ENCODE peak calls at places on chromosomes 5 and 9, in six cellular contexts. One of them, this sample, is unnamed.

GRCh38 chr5:155844541-155844940 is 482.4 kb upstream of the SGCD start:
- DNase-seq in dorsolateral prefrontal cortex: no peak
- DNase-seq in cardiac muscle cell: no peak
- DNase-seq in pancreas: no peak
- DNase-seq in foreskin fibroblast: no peak
- DNase-seq in K562: no peak
- DNase-seq in this sample: no peak

GRCh38 chr5:33180900-33181299 is 259.9 kb upstream of the TARS1 start:
- DNase-seq in dorsolateral prefrontal cortex: no peak
- DNase-seq in cardiac muscle cell: peak
- DNase-seq in pancreas: no peak
- DNase-seq in foreskin fibroblast: peak
- DNase-seq in K562: no peak
- DNase-seq in this sample: no peak

GRCh38 chr5:124596595-124597388 is 149.6 kb downstream of the ZNF608 start:
- DNase-seq in dorsolateral prefrontal cortex: no peak
- DNase-seq in cardiac muscle cell: no peak
- DNase-seq in pancreas: peak
- DNase-seq in foreskin fibroblast: peak
- DNase-seq in K562: peak
- DNase-seq in this sample: peak

GRCh38 chr9:85212209-85212608 is 529.5 kb downstream of the AGTPBP1 start:
- DNase-seq in dorsolateral prefrontal cortex: no peak
- DNase-seq in cardiac muscle cell: no peak
- DNase-seq in pancreas: no peak
- DNase-seq in foreskin fibroblast: peak
- DNase-seq in K562: no peak
- DNase-seq in this sample: no peak

GRCh38 chr9:93184439-93185221 is 691 bp downstream of the WNK2 start:
- DNase-seq in dorsolateral prefrontal cortex: no peak
- DNase-seq in cardiac muscle cell: peak
- DNase-seq in pancreas: peak
- DNase-seq in foreskin fibroblast: no peak
- DNase-seq in K562: no peak
- DNase-seq in this sample: no peak

GRCh38 chr5:172894767-172895166 is 60.7 kb downstream of the ERGIC1 start:
- DNase-seq in dorsolateral prefrontal cortex: no peak
- DNase-seq in cardiac muscle cell: no peak
- DNase-seq in pancreas: no peak
- DNase-seq in foreskin fibroblast: no peak
- DNase-seq in K562: no peak
- DNase-seq in this sample: no peak

GRCh38 chr9:97703437-97704326 is 6.5 kb upstream of the XPA start:
- DNase-seq in dorsolateral prefrontal cortex: no peak
- DNase-seq in cardiac muscle cell: no peak
- DNase-seq in pancreas: no peak
- DNase-seq in foreskin fibroblast: peak
- DNase-seq in K562: no peak
- DNase-seq in this sample: peak

GRCh38 chr5:138305797-138306196 is 25.8 kb downstream of the CDC25C start:
- DNase-seq in dorsolateral prefrontal cortex: no peak
- DNase-seq in cardiac muscle cell: no peak
- DNase-seq in pancreas: peak
- DNase-seq in foreskin fibroblast: no peak
- DNase-seq in K562: no peak
- DNase-seq in this sample: peak

GRCh38 chr5:22649076-22649475 is 204.1 kb downstream of the CDH12 start:
- DNase-seq in dorsolateral prefrontal cortex: no peak
- DNase-seq in cardiac muscle cell: no peak
- DNase-seq in pancreas: peak
- DNase-seq in foreskin fibroblast: no peak
- DNase-seq in K562: no peak
- DNase-seq in this sample: no peak

GRCh38 chr9:3875371-3876132 is 349.8 kb upstream of the RFX3 start:
- DNase-seq in dorsolateral prefrontal cortex: no peak
- DNase-seq in cardiac muscle cell: no peak
- DNase-seq in pancreas: no peak
- DNase-seq in foreskin fibroblast: peak
- DNase-seq in K562: no peak
- DNase-seq in this sample: peak

GRCh38 chr5:172361566-172362238 is 78.1 kb upstream of the UBTD2 start:
- DNase-seq in dorsolateral prefrontal cortex: no peak
- DNase-seq in cardiac muscle cell: no peak
- DNase-seq in pancreas: no peak
- DNase-seq in foreskin fibroblast: peak
- DNase-seq in K562: no peak
- DNase-seq in this sample: peak

GRCh38 chr5:82346376-82347212 is 68.4 kb upstream of the RPS23 start:
- DNase-seq in dorsolateral prefrontal cortex: no peak
- DNase-seq in cardiac muscle cell: no peak
- DNase-seq in pancreas: no peak
- DNase-seq in foreskin fibroblast: no peak
- DNase-seq in K562: no peak
- DNase-seq in this sample: no peak

GRCh38 chr5:66796306-66797292 is 200.4 kb downstream of the MAST4 start:
- DNase-seq in dorsolateral prefrontal cortex: no peak
- DNase-seq in cardiac muscle cell: no peak
- DNase-seq in pancreas: no peak
- DNase-seq in foreskin fibroblast: no peak
- DNase-seq in K562: no peak
- DNase-seq in this sample: no peak

GRCh38 chr5:41695920-41696582 is 174.2 kb downstream of the OXCT1 start:
- DNase-seq in dorsolateral prefrontal cortex: no peak
- DNase-seq in cardiac muscle cell: no peak
- DNase-seq in pancreas: no peak
- DNase-seq in foreskin fibroblast: no peak
- DNase-seq in K562: no peak
- DNase-seq in this sample: peak

GRCh38 chr9:28444637-28445036 is 871.4 kb upstream of the C9orf72 start:
- DNase-seq in dorsolateral prefrontal cortex: no peak
- DNase-seq in cardiac muscle cell: no peak
- DNase-seq in pancreas: no peak
- DNase-seq in foreskin fibroblast: no peak
- DNase-seq in K562: no peak
- DNase-seq in this sample: no peak

GRCh38 chr5:42992035-42992570 is 48.0 kb downstream of the ANXA2R start:
- DNase-seq in dorsolateral prefrontal cortex: no peak
- DNase-seq in cardiac muscle cell: peak
- DNase-seq in pancreas: peak
- DNase-seq in foreskin fibroblast: peak
- DNase-seq in K562: peak
- DNase-seq in this sample: peak

GRCh38 chr9:88535932-88536324 is 950 bp downstream of the NXNL2 start:
- DNase-seq in dorsolateral prefrontal cortex: no peak
- DNase-seq in cardiac muscle cell: no peak
- DNase-seq in pancreas: no peak
- DNase-seq in foreskin fibroblast: no peak
- DNase-seq in K562: no peak
- DNase-seq in this sample: no peak

GRCh38 chr5:95713960-95714710 is 17.0 kb upstream of the RHOBTB3 start:
- DNase-seq in dorsolateral prefrontal cortex: no peak
- DNase-seq in cardiac muscle cell: no peak
- DNase-seq in pancreas: no peak
- DNase-seq in foreskin fibroblast: no peak
- DNase-seq in K562: no peak
- DNase-seq in this sample: no peak

GRCh38 chr9:69093471-69094103 is 58.0 kb downstream of the FXN start:
- DNase-seq in dorsolateral prefrontal cortex: no peak
- DNase-seq in cardiac muscle cell: no peak
- DNase-seq in pancreas: peak
- DNase-seq in foreskin fibroblast: no peak
- DNase-seq in K562: no peak
- DNase-seq in this sample: no peak

GRCh38 chr9:22997923-22998322 is 551.3 kb downstream of the DMRTA1 start:
- DNase-seq in dorsolateral prefrontal cortex: no peak
- DNase-seq in cardiac muscle cell: no peak
- DNase-seq in pancreas: no peak
- DNase-seq in foreskin fibroblast: no peak
- DNase-seq in K562: no peak
- DNase-seq in this sample: no peak

GRCh38 chr9:419571-420156 is 205.0 kb downstream of the DOCK8 start:
- DNase-seq in dorsolateral prefrontal cortex: no peak
- DNase-seq in cardiac muscle cell: no peak
- DNase-seq in pancreas: no peak
- DNase-seq in foreskin fibroblast: no peak
- DNase-seq in K562: no peak
- DNase-seq in this sample: no peak

GRCh38 chr5:14663734-14664269 is 716 bp upstream of the OTULIN start:
- DNase-seq in dorsolateral prefrontal cortex: no peak
- DNase-seq in cardiac muscle cell: peak
- DNase-seq in pancreas: peak
- DNase-seq in foreskin fibroblast: no peak
- DNase-seq in K562: no peak
- DNase-seq in this sample: peak

GRCh38 chr5:28117273-28118065 is 1079.1 kb upstream of the CDH9 start:
- DNase-seq in dorsolateral prefrontal cortex: no peak
- DNase-seq in cardiac muscle cell: no peak
- DNase-seq in pancreas: no peak
- DNase-seq in foreskin fibroblast: no peak
- DNase-seq in K562: no peak
- DNase-seq in this sample: no peak
- TF ChIP-seq CTCF in dorsolateral prefrontal cortex: no peak
- TF ChIP-seq CTCF in cardiac muscle cell: no peak
- TF ChIP-seq CTCF in pancreas: no peak
- TF ChIP-seq CTCF in foreskin fibroblast: no peak
- TF ChIP-seq CTCF in K562: no peak
- TF ChIP-seq CTCF in this sample: no peak

GRCh38 chr5:141882594-141883183 is 4.5 kb upstream of the PCDH1 start:
- DNase-seq in dorsolateral prefrontal cortex: peak
- DNase-seq in cardiac muscle cell: no peak
- DNase-seq in pancreas: no peak
- DNase-seq in foreskin fibroblast: no peak
- DNase-seq in K562: no peak
- DNase-seq in this sample: no peak

GRCh38 chr5:141883184-141883947 is 5.2 kb upstream of the PCDH1 start:
- DNase-seq in dorsolateral prefrontal cortex: peak
- DNase-seq in cardiac muscle cell: peak
- DNase-seq in pancreas: peak
- DNase-seq in foreskin fibroblast: peak
- DNase-seq in K562: peak
- DNase-seq in this sample: peak

GRCh38 chr5:141881886-141882285 is 3.7 kb upstream of the PCDH1 start:
- DNase-seq in dorsolateral prefrontal cortex: peak
- DNase-seq in cardiac muscle cell: no peak
- DNase-seq in pancreas: no peak
- DNase-seq in foreskin fibroblast: no peak
- DNase-seq in K562: no peak
- DNase-seq in this sample: no peak

GRCh38 chr5:141880961-141881801 is 3.0 kb upstream of the PCDH1 start:
- DNase-seq in dorsolateral prefrontal cortex: peak
- DNase-seq in cardiac muscle cell: no peak
- DNase-seq in pancreas: no peak
- DNase-seq in foreskin fibroblast: no peak
- DNase-seq in K562: no peak
- DNase-seq in this sample: peak

GRCh38 chr5:141883948-141884318 is 5.7 kb upstream of the PCDH1 start:
- DNase-seq in dorsolateral prefrontal cortex: no peak
- DNase-seq in cardiac muscle cell: no peak
- DNase-seq in pancreas: no peak
- DNase-seq in foreskin fibroblast: no peak
- DNase-seq in K562: no peak
- DNase-seq in this sample: no peak
- H3K4me3 ChIP-seq in dorsolateral prefrontal cortex: peak
- H3K4me3 ChIP-seq in cardiac muscle cell: no peak
- H3K4me3 ChIP-seq in pancreas: no peak
- H3K4me3 ChIP-seq in foreskin fibroblast: no peak
- H3K4me3 ChIP-seq in K562: no peak
- H3K4me3 ChIP-seq in this sample: no peak

GRCh38 chr9:122403381-122404002 is 32.7 kb downstream of the PTGS1 start:
- DNase-seq in dorsolateral prefrontal cortex: no peak
- DNase-seq in cardiac muscle cell: no peak
- DNase-seq in pancreas: no peak
- DNase-seq in foreskin fibroblast: peak
- DNase-seq in K562: no peak
- DNase-seq in this sample: no peak
- TF ChIP-seq CTCF in dorsolateral prefrontal cortex: no peak
- TF ChIP-seq CTCF in cardiac muscle cell: no peak
- TF ChIP-seq CTCF in pancreas: no peak
- TF ChIP-seq CTCF in foreskin fibroblast: no peak
- TF ChIP-seq CTCF in K562: no peak
- TF ChIP-seq CTCF in this sample: no peak

GRCh38 chr5:179530069-179530998 is 20.0 kb upstream of the RUFY1 start:
- DNase-seq in dorsolateral prefrontal cortex: no peak
- DNase-seq in cardiac muscle cell: peak
- DNase-seq in pancreas: no peak
- DNase-seq in foreskin fibroblast: peak
- DNase-seq in K562: peak
- DNase-seq in this sample: peak
- H3K4me3 ChIP-seq in dorsolateral prefrontal cortex: peak
- H3K4me3 ChIP-seq in cardiac muscle cell: no peak
- H3K4me3 ChIP-seq in pancreas: no peak
- H3K4me3 ChIP-seq in foreskin fibroblast: peak
- H3K4me3 ChIP-seq in K562: peak
- H3K4me3 ChIP-seq in this sample: peak

DNA sequence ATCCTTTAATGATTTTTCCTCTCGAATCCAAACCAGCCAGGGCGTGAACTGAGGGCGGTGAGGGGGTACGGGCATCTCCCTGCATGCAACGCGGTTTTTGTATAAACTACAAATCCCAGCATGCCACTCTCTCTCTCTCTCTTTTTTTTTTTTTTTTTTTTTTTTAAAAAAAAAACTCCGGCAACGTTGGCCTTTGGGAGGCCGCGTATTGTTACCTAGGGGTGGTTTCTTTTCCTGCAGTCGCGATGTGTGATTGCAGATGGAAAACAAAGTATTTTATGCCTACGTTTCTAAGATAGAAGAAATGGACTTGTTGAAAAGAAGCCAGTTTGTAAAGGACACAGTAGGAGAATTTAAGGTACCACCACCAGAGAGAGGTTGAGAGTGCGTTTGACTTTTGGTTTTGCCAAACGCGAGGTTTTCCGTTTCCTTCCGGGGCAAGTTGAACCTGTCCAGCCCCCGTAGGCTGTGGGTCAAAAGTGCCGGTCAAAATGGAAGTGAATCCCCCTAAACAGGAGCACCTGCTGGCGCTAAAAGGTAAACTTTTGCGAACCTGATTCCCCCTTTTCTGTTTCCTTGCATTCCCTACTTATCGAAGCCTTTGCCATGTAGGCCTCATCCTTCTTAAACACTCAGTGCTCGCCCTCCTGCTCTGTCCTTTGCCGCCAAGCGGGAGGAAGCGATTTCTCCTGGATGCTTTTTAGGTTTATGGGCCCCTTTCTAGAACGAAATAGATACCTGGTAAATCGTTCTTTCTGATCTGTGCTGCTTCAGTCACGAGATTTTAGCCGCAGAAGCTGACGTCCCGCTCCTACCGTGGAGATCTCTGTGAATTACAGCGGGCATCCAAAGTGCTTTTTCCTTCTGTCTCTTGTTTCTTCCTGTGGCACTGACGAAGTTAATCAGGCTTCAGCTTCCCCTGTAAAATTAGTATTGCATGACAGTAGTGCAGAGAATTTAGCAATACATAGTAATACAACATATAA is at the start of the genes SHLD3 and TRAPPC13:
- DNase-seq in dorsolateral prefrontal cortex: peak
- DNase-seq in cardiac muscle cell: peak
- DNase-seq in pancreas: peak
- DNase-seq in foreskin fibroblast: peak
- DNase-seq in K562: peak
- DNase-seq in this sample: peak
- TF ChIP-seq CTCF in dorsolateral prefrontal cortex: no peak
- TF ChIP-seq CTCF in cardiac muscle cell: no peak
- TF ChIP-seq CTCF in pancreas: no peak
- TF ChIP-seq CTCF in foreskin fibroblast: no peak
- TF ChIP-seq CTCF in K562: no peak
- TF ChIP-seq CTCF in this sample: peak

This sample was measured in GM12865.